ENCODE peak calls at places on chromosome 2, in six cellular contexts. V is endodermal cell, K is K562, N is BE2C, M is sigmoid colon, Q is choroid plexus epithelial cell. T is an unnamed sample.

GRCh38 chr2:25453199-25453903 is 111.6 kb upstream of the DNMT3A start:
- DNase-seq in N (no peak), V (no peak), M (no peak), Q (no peak), K (no peak), T (peak)

GRCh38 chr2:134774074-134774742 is 55.4 kb upstream of the TMEM163 start:
- DNase-seq in K (peak), V (peak), N (no peak), M (no peak), Q (no peak), T (peak)

GRCh38 chr2:69505710-69506109 is 68.5 kb upstream of the NFU1 start:
- DNase-seq in Q (no peak), V (no peak), K (no peak), M (no peak), N (no peak), T (no peak)

GRCh38 chr2:38602136-38602731 is 494 bp downstream of the HNRNPLL start:
- DNase-seq in K (no peak), V (peak), Q (no peak), M (peak), N (peak), T (peak)

GRCh38 chr2:25380586-25381360 is 39.0 kb upstream of the DNMT3A start:
- DNase-seq in Q (no peak), K (no peak), M (no peak), V (no peak), N (no peak), T (no peak)

GRCh38 chr2:9585486-9585885 is 29.9 kb upstream of the ADAM17 start:
- DNase-seq in M (no peak), Q (no peak), K (no peak), V (no peak), N (no peak), T (no peak)

GRCh38 chr2:207777124-207777523 is 7.4 kb upstream of the FZD5 start:
- DNase-seq in N (no peak), M (no peak), K (no peak), V (peak), Q (no peak), T (no peak)

GRCh38 chr2:229712125-229712524 is 2.2 kb downstream of the DNER start:
- DNase-seq in N (no peak), M (no peak), K (no peak), V (no peak), Q (peak), T (no peak)

GRCh38 chr2:98012561-98012979 is 16.8 kb upstream of the TMEM131 start:
- DNase-seq in M (no peak), N (no peak), V (no peak), Q (peak), K (no peak), T (no peak)

GRCh38 chr2:176508374-176508773 is 239.1 kb downstream of the MTX2 start:
- DNase-seq in V (no peak), M (no peak), Q (no peak), N (no peak), K (no peak), T (no peak)

GRCh38 chr2:39938035-39938835 is 159.2 kb upstream of the THUMPD2 start:
- DNase-seq in V (no peak), M (no peak), Q (peak), N (no peak), K (no peak), T (peak)

GRCh38 chr2:185618630-185619029 is 120.0 kb upstream of the FSIP2 start:
- DNase-seq in K (no peak), M (no peak), N (peak), V (peak), Q (peak), T (peak)

GRCh38 chr2:172098287-172098649 is 4.4 kb downstream of the DLX2 start:
- DNase-seq in N (no peak), K (peak), Q (no peak), M (no peak), V (peak), T (no peak)

GRCh38 chr2:199100326-199101110 is 357.2 kb downstream of the SATB2 start:
- DNase-seq in M (no peak), K (no peak), V (no peak), N (no peak), Q (peak), T (no peak)

GRCh38 chr2:234840336-234840735 is 111.5 kb upstream of the SH3BP4 start:
- DNase-seq in N (no peak), K (no peak), Q (peak), V (peak), M (no peak), T (peak)

GRCh38 chr2:183179156-183179555 is 54.9 kb downstream of the NUP35 start:
- DNase-seq in K (no peak), N (no peak), M (no peak), V (no peak), Q (peak), T (no peak)

GRCh38 chr2:211439011-211439410 is 882.6 kb downstream of the CPS1 start:
- DNase-seq in K (no peak), M (no peak), Q (no peak), V (no peak), N (no peak), T (no peak)

GRCh38 chr2:170101789-170102188 is 76.2 kb upstream of the MYO3B start:
- DNase-seq in K (no peak), Q (no peak), M (no peak), V (no peak), N (no peak), T (no peak)

GRCh38 chr2:223613017-223613950 is 11.1 kb upstream of the SCG2 start:
- DNase-seq in N (peak), K (peak), V (peak), M (peak), Q (peak), T (peak)

GRCh38 chr2:226031962-226032441 is 632.5 kb downstream of the NYAP2 start:
- DNase-seq in N (no peak), K (no peak), V (peak), M (no peak), Q (peak), T (no peak)
- H3K4me3 ChIP-seq in N (no peak), K (no peak), V (peak), M (peak), Q (peak), T (no peak)

GRCh38 chr2:152056418-152056817 is 42.4 kb downstream of the CACNB4 start:
- DNase-seq in M (no peak), V (no peak), Q (no peak), N (no peak), K (no peak), T (no peak)

GRCh38 chr2:152051373-152051893 is 47.4 kb downstream of the CACNB4 start:
- DNase-seq in Q (no peak), V (no peak), M (no peak), N (no peak), K (no peak), T (no peak)

GRCh38 chr2:152050915-152051314 is 47.9 kb downstream of the CACNB4 start:
- DNase-seq in M (no peak), N (no peak), K (no peak), Q (no peak), V (no peak), T (no peak)

GRCh38 chr2:152055366-152056108 is 43.3 kb downstream of the CACNB4 start:
- DNase-seq in M (no peak), K (no peak), V (no peak), N (no peak), Q (peak), T (peak)

GRCh38 chr2:152054593-152054992 is 44.3 kb downstream of the CACNB4 start:
- DNase-seq in Q (peak), M (no peak), N (no peak), K (no peak), V (no peak), T (peak)
- TF ChIP-seq CTCF in Q (no peak), M (no peak), N (no peak), K (no peak), V (no peak), T (no peak)

GRCh38 chr2:6342273-6342920 is 523.3 kb downstream of the CMPK2 start:
- DNase-seq in M (no peak), Q (no peak), K (no peak), V (no peak), N (no peak), T (no peak)
- H3K4me3 ChIP-seq in M (no peak), Q (no peak), K (no peak), V (no peak), N (no peak), T (no peak)

DNA sequence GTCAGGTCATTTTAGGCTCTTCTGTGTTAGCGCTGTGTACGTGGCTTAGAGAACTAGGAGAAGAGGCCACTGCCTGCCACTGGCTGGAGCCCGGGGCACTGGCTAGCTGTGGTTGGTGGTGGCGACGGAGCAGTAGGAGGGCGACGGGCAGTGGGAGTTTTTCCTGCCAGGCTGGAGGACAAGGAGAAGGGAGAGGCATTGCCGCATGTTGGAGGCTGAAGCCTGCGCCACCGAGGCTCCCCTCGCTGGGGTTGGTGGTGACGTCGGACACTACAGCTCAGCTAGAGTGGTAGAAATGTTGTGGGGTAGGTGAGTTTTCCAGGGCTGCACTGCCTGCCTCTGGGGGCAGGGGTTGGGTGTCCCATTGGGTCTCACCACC is 41.7 kb upstream of the IMP4 start:
- DNase-seq in K (no peak), M (no peak), N (no peak), V (no peak), Q (no peak), T (no peak)
- TF ChIP-seq CTCF in K (no peak), M (no peak), N (no peak), V (no peak), Q (no peak), T (no peak)